ENCODE peak calls at places on chromosomes 12 and 14, in nine cellular contexts. B, S, H, Z, N, P, J, C and U are unnamed samples.

GRCh38 chr12:131828671-131829350 is 618 bp downstream of the MMP17 start:
- DNase-seq in B (peak; percentile 54), S (no peak), H (peak; percentile 21), Z (no peak), N (no peak), P (no peak), J (no peak), C (peak; percentile 70), U (no peak)

GRCh38 chr14:89425931-89426330 is 8.9 kb upstream of the FOXN3 start:
- DNase-seq in B (peak; percentile 30), S (no peak), H (peak; percentile 99), Z (no peak), N (no peak), P (peak; percentile 80), J (no peak), C (no peak), U (peak; percentile 35)

GRCh38 chr12:90086281-90086680 is 377.6 kb upstream of the ATP2B1 start:
- DNase-seq in B (no peak), S (no peak), H (peak; percentile 57), Z (no peak), N (no peak), P (peak; percentile 7), J (no peak), C (no peak), U (no peak)

GRCh38 chr12:121467638-121468403 is 67.9 kb downstream of the RNF34 start:
- DNase-seq in B (peak; percentile 54), S (no peak), H (no peak), Z (no peak), N (no peak), P (peak; percentile 48), J (no peak), C (peak; percentile 31), U (no peak)

GRCh38 chr12:96590970-96591369 is 101.6 kb downstream of the CFAP54 start:
- DNase-seq in B (no peak), S (no peak), H (no peak), Z (no peak), N (no peak), P (no peak), J (no peak), C (no peak), U (no peak)

GRCh38 chr12:29088611-29089219 is 60.4 kb upstream of the FAR2 start:
- DNase-seq in B (peak; percentile 17), S (no peak), H (peak; percentile 54), Z (no peak), N (no peak), P (no peak), J (no peak), C (peak; percentile 4), U (no peak)

GRCh38 chr12:93500667-93501066 is 33.4 kb downstream of the MRPL42 start:
- DNase-seq in B (no peak), S (no peak), H (no peak), Z (no peak), N (no peak), P (no peak), J (no peak), C (no peak), U (no peak)

GRCh38 chr14:52391866-52392600 is 77.9 kb downstream of the PTGER2 start:
- DNase-seq in B (no peak), S (no peak), H (peak; percentile 81), Z (no peak), N (no peak), P (no peak), J (no peak), C (no peak), U (peak; percentile 4)

GRCh38 chr12:103908877-103909276 is 21.3 kb upstream of the HSP90B1 start:
- DNase-seq in B (no peak), S (no peak), H (peak; percentile 51), Z (no peak), N (no peak), P (peak; percentile 57), J (no peak), C (no peak), U (no peak)

GRCh38 chr12:69428351-69429048 is 41.7 kb upstream of the FRS2 start:
- DNase-seq in B (no peak), S (no peak), H (no peak), Z (no peak), N (no peak), P (no peak), J (no peak), C (no peak), U (no peak)

GRCh38 chr14:22646570-22647254 is 2.6 kb upstream of the OR6J1 start:
- DNase-seq in B (no peak), S (no peak), H (peak; percentile 85), Z (no peak), N (no peak), P (peak; percentile 43), J (no peak), C (peak; percentile 27), U (no peak)

GRCh38 chr12:334114-334513 is 55.0 kb downstream of the KDM5A start:
- DNase-seq in B (no peak), S (no peak), H (peak; percentile 9), Z (no peak), N (no peak), P (no peak), J (no peak), C (no peak), U (no peak)

GRCh38 chr12:121579190-121579791 is 1.5 kb downstream of the KDM2B start:
- DNase-seq in B (peak; percentile 71), S (no peak), H (peak; percentile 17), Z (no peak), N (no peak), P (peak; percentile 43), J (peak; percentile 30), C (no peak), U (no peak)

GRCh38 chr12:77845831-77846230 is 15.1 kb downstream of the NAV3 start:
- DNase-seq in B (no peak), S (no peak), H (peak; percentile 66), Z (no peak), N (no peak), P (peak; percentile 4), J (no peak), C (no peak), U (no peak)

GRCh38 chr14:102050625-102051024 is 36.2 kb downstream of the HSP90AA1 start:
- DNase-seq in B (no peak), S (no peak), H (no peak), Z (no peak), N (no peak), P (peak; percentile 87), J (no peak), C (no peak), U (no peak)